ENCODE peak calls at places on chromosomes 5 and 9, in five cellular contexts. G is HCT116, I is stomach, P is tibial nerve, T is GM12891. Y is an unnamed sample.

GRCh38 chr5:43034591-43034968 is 5.5 kb downstream of the ANXA2R start:
- DNase-seq in G (no peak), I (no peak), P (no peak), T (no peak), Y (no peak)

GRCh38 chr5:58022055-58022454 is 437.8 kb downstream of the PLK2 start:
- DNase-seq in G (no peak), I (no peak), P (no peak), T (no peak), Y (no peak)

GRCh38 chr5:84724683-84725082 is 340.0 kb upstream of the EDIL3 start:
- DNase-seq in G (no peak), I (no peak), P (no peak), T (no peak), Y (no peak)

GRCh38 chr9:115595951-115596742 is 478.2 kb upstream of the TNC start:
- DNase-seq in G (no peak), I (no peak), P (no peak), T (no peak), Y (no peak)

GRCh38 chr5:84228266-84228665 is 156.4 kb downstream of the EDIL3 start:
- DNase-seq in G (no peak), I (no peak), P (no peak), T (no peak), Y (no peak)

GRCh38 chr5:173917788-173918786 is 29.9 kb downstream of the CPEB4 start:
- DNase-seq in G (peak), I (peak), P (no peak), T (peak), Y (peak)

GRCh38 chr5:146342519-146342881 is 3.9 kb downstream of the POU4F3 start:
- DNase-seq in G (no peak), I (no peak), P (no peak), T (no peak), Y (no peak)

GRCh38 chr9:20208951-20209350 is 413.3 kb downstream of the MLLT3 start:
- DNase-seq in G (no peak), I (no peak), P (no peak), T (no peak), Y (no peak)

GRCh38 chr5:131324311-131324710 is 60.5 kb downstream of the CDC42SE2 start:
- DNase-seq in G (no peak), I (no peak), P (no peak), T (no peak), Y (no peak)

GRCh38 chr9:13213337-13213736 is 66.2 kb downstream of the MPDZ start:
- DNase-seq in G (no peak), I (no peak), P (no peak), T (no peak), Y (no peak)

GRCh38 chr5:125823572-125823971 is 599.6 kb upstream of the GRAMD2B start:
- DNase-seq in G (no peak), I (no peak), P (no peak), T (no peak), Y (no peak)

GRCh38 chr9:99222416-99223280 is 566 bp downstream of the SEC61B start:
- DNase-seq in G (no peak), I (no peak), P (no peak), T (no peak), Y (no peak)

GRCh38 chr5:35183243-35183955 is 46.9 kb downstream of the PRLR start:
- DNase-seq in G (peak), I (peak), P (peak), T (peak), Y (no peak)

GRCh38 chr9:29319727-29320513 is 1746.6 kb upstream of the C9orf72 start:
- DNase-seq in G (no peak), I (no peak), P (no peak), T (no peak), Y (no peak)

GRCh38 chr9:99030082-99030481 is 74.8 kb upstream of the TGFBR1 start:
- DNase-seq in G (no peak), I (no peak), P (no peak), T (no peak), Y (no peak)

GRCh38 chr5:43619911-43620310 is 16.9 kb downstream of the NNT start:
- DNase-seq in G (no peak), I (no peak), P (no peak), T (no peak), Y (no peak)

GRCh38 chr9:109779711-109780452 is at the start of gene PALM2AKAP2:
- DNase-seq in G (no peak), I (no peak), P (no peak), T (peak), Y (peak)

GRCh38 chr9:13786131-13786530 is 506.6 kb upstream of the MPDZ start:
- DNase-seq in G (no peak), I (no peak), P (peak), T (no peak), Y (no peak)

GRCh38 chr5:158658439-158659230 is 441.1 kb downstream of the EBF1 start:
- DNase-seq in G (no peak), I (no peak), P (no peak), T (no peak), Y (no peak)

GRCh38 chr5:146073239-146073900 is 32.0 kb downstream of the PLAC8L1 start:
- DNase-seq in G (no peak), I (no peak), P (no peak), T (no peak), Y (no peak)

GRCh38 chr9:75616841-75617566 is 273.5 kb upstream of the PCSK5 start:
- DNase-seq in G (no peak), I (no peak), P (no peak), T (no peak), Y (no peak)

GRCh38 chr9:37421914-37422288 is 595 bp upstream of the GRHPR start:
- DNase-seq in G (no peak), I (peak), P (no peak), T (no peak), Y (no peak)

GRCh38 chr5:68240196-68240595 is 24.6 kb downstream of the PIK3R1 start:
- DNase-seq in G (no peak), I (no peak), P (no peak), T (no peak), Y (no peak)

GRCh38 chr9:96009690-96010477 is 134.4 kb downstream of the ERCC6L2 start:
- DNase-seq in G (no peak), I (no peak), P (no peak), T (no peak), Y (no peak)

GRCh38 chr9:38687389-38687842 is 32.5 kb downstream of the FAM240B start:
- DNase-seq in G (peak), I (peak), P (no peak), T (peak), Y (no peak)

GRCh38 chr5:143349127-143349526 is 54.4 kb downstream of the NR3C1 start:
- DNase-seq in G (no peak), I (no peak), P (no peak), T (no peak), Y (no peak)

GRCh38 chr9:111728617-111729366 is 65.9 kb downstream of the SHOC1 start:
- DNase-seq in G (peak), I (no peak), P (no peak), T (no peak), Y (no peak)

GRCh38 chr9:89879276-89879675 is 274.5 kb downstream of the GADD45G start:
- DNase-seq in G (no peak), I (peak), P (no peak), T (no peak), Y (no peak)

GRCh38 chr9:16689352-16689938 is 181.0 kb downstream of the BNC2 start:
- DNase-seq in G (no peak), I (peak), P (peak), T (no peak), Y (no peak)

GRCh38 chr5:136040746-136041415 is 12.1 kb downstream of the TGFBI start:
- DNase-seq in G (no peak), I (peak), P (no peak), T (no peak), Y (no peak)

GRCh38 chr5:53882637-53883036 is 322.2 kb downstream of the NDUFS4 start:
- DNase-seq in G (no peak), I (no peak), P (no peak), T (no peak), Y (no peak)

DNA sequence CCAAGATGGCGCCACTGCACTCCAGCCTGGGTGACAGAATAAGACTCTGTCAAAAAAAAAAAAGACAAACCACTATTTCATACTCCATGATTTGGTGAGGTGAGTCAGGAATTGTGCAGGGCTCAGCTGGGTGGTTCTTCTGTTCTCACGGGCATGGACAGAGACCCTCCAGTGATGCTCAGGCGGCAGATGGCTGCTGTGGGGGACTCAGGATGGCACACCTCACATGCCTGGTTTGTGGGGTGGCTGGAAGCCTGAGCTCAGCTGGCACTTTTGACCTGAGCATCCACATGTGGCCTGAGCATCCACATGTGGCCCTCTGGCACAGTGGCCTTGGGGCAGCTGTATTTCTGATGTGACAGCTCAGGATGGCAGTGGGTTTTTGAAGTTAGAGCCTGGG is 217.2 kb downstream of the IRX2 start:
- DNase-seq in G (no peak), I (no peak), P (no peak), T (no peak), Y (no peak)
- TF ChIP-seq POLR2A in G (no peak), I (no peak), P (no peak), T (no peak), Y (no peak)

GRCh38 chr9:129139233-129139992 is 28.2 kb downstream of the PTPA start:
- DNase-seq in G (peak), I (peak), P (peak), T (peak), Y (peak)

GRCh38 chr9:129140397-129141065 is 29.3 kb downstream of the PTPA start:
- DNase-seq in G (no peak), I (peak), P (no peak), T (no peak), Y (no peak)

GRCh38 chr9:129138476-129139232 is 27.4 kb downstream of the PTPA start:
- DNase-seq in G (no peak), I (peak), P (peak), T (no peak), Y (no peak)

GRCh38 chr9:129141066-129142041 is 30.1 kb downstream of the PTPA start:
- DNase-seq in G (no peak), I (peak), P (peak), T (no peak), Y (no peak)

DNA sequence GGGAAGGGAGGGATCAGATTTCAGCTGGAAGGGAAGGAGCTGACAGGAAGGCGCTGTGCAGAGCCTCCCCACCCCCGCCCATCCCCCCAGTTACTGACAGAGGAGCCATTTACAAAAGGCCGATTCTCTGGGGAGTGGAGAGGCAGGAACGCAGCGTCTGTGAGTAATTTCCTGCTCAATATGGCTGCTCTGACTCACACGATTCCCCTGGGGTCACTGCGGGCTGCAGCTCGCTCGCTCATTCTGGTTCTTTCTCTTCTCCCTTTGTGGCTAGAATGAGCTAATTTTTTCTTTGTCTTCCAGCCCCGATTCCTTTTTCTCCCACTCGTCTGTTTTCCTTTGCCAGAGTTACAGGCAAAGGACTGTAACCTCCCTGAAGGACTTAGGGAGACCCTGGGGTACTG is 28.8 kb downstream of the PTPA start:
- DNase-seq in G (peak), I (peak), P (peak), T (peak), Y (peak)
- TF ChIP-seq POLR2A in G (no peak), I (peak), P (peak), T (peak), Y (peak)

GRCh38 chr9:107281164-107281563 is 1.9 kb upstream of the RAD23B start:
- DNase-seq in G (no peak), I (no peak), P (no peak), T (no peak), Y (no peak)

GRCh38 chr9:107284636-107285035 is 1.6 kb downstream of the RAD23B start:
- DNase-seq in G (no peak), I (no peak), P (no peak), T (no peak), Y (no peak)

GRCh38 chr9:107283621-107284616 is 840 bp downstream of the RAD23B start:
- DNase-seq in G (peak), I (peak), P (peak), T (peak), Y (peak)

GRCh38 chr9:107282268-107282667 is 811 bp upstream of the RAD23B start:
- DNase-seq in G (no peak), I (no peak), P (no peak), T (no peak), Y (no peak)

GRCh38 chr9:107282759-107283620 is at the start of gene RAD23B:
- DNase-seq in G (peak), I (peak), P (peak), T (peak), Y (peak)
- TF ChIP-seq POLR2A in G (no peak), I (peak), P (peak), T (peak), Y (peak)

GRCh38 chr9:136854113-136854841 is 2.1 kb downstream of the MAMDC4 start:
- DNase-seq in G (no peak), I (no peak), P (no peak), T (no peak), Y (no peak)
- TF ChIP-seq POLR2A in G (no peak), I (no peak), P (no peak), T (no peak), Y (no peak)

Y was measured in GM12892.